ENCODE peak calls at places on chromosomes 5 and 9, in four cellular contexts. T is K562, F is GM12878, L is HepG2. N is an unnamed sample.

GRCh38 chr9:8576741-8577140 is 777.2 kb upstream of the DMAC1 start:
- DNase-seq in T (no peak), L (no peak), F (no peak), N (no peak)

GRCh38 chr5:22889714-22890113 is 36.6 kb upstream of the CDH12 start:
- DNase-seq in T (no peak), L (no peak), F (no peak), N (no peak)

GRCh38 chr5:153222956-153223355 is 267.5 kb upstream of the GRIA1 start:
- DNase-seq in T (no peak), F (no peak), L (no peak), N (no peak)

GRCh38 chr5:45796959-45797553 is 100.9 kb upstream of the HCN1 start:
- DNase-seq in F (no peak), L (no peak), T (peak; percentile 51), N (no peak)

GRCh38 chr5:140246378-140247122 is 56.4 kb downstream of the PFDN1 start:
- DNase-seq in L (no peak), T (no peak), F (no peak), N (no peak)

GRCh38 chr9:77808750-77809079 is 160.6 kb upstream of the GNA14 start:
- DNase-seq in L (peak; percentile 72), F (no peak), T (peak; percentile 16), N (no peak)

GRCh38 chr9:133707065-133707760 is 30.9 kb downstream of the SARDH start:
- DNase-seq in F (no peak), T (no peak), L (no peak), N (no peak)

GRCh38 chr9:97938081-97938644 is at the start of gene HEMGN:
- DNase-seq in T (peak; percentile 95), F (peak; percentile 28), L (no peak), N (no peak)

GRCh38 chr5:176918613-176919012 is 19.5 kb upstream of the HK3 start:
- DNase-seq in F (no peak), L (no peak), T (no peak), N (no peak)

GRCh38 chr5:134086943-134087305 is 27.6 kb upstream of the TCF7 start:
- DNase-seq in F (no peak), T (no peak), L (no peak), N (no peak)

GRCh38 chr9:77589046-77589795 is 58.9 kb downstream of the GNA14 start:
- DNase-seq in L (no peak), T (no peak), F (no peak), N (no peak)

GRCh38 chr9:78294290-78295176 is 2.4 kb upstream of the PSAT1 start:
- DNase-seq in L (no peak), T (no peak), F (no peak), N (no peak)

GRCh38 chr9:132647806-132648205 is 22.0 kb downstream of the DDX31 start:
- DNase-seq in T (no peak), F (no peak), L (no peak), N (no peak)

GRCh38 chr5:171692106-171692505 is 93.5 kb upstream of the SMIM23 start:
- DNase-seq in F (no peak), L (no peak), T (no peak), N (no peak)

GRCh38 chr9:97475079-97475478 is 26.4 kb upstream of the TMOD1 start:
- DNase-seq in T (no peak), L (no peak), F (no peak), N (no peak)

GRCh38 chr5:132495063-132495671 is 4.6 kb upstream of the IRF1 start:
- DNase-seq in F (no peak), L (no peak), T (no peak), N (no peak)

GRCh38 chr5:167961731-167962130 is 329.7 kb upstream of the WWC1 start:
- DNase-seq in F (no peak), L (no peak), T (no peak), N (no peak)

GRCh38 chr9:87701931-87702421 is 23.9 kb upstream of the CTSL start:
- DNase-seq in T (no peak), L (no peak), F (no peak), N (no peak)

GRCh38 chr5:10540036-10540544 is 23.8 kb upstream of the ANKRD33B start:
- DNase-seq in L (no peak), T (peak; percentile 31), F (no peak), N (no peak)

GRCh38 chr9:72383978-72384709 is 19.1 kb upstream of the ZFAND5 start:
- DNase-seq in F (no peak), T (no peak), L (no peak), N (no peak)

GRCh38 chr5:153456354-153456753 is 34.1 kb upstream of the GRIA1 start:
- DNase-seq in L (no peak), F (no peak), T (no peak), N (no peak)

GRCh38 chr5:75461679-75462078 is 49.8 kb downstream of the CERT1 start:
- DNase-seq in L (no peak), F (no peak), T (no peak), N (no peak)

GRCh38 chr9:109681301-109681700 is 98.7 kb upstream of the PALM2AKAP2 start:
- DNase-seq in T (no peak), F (no peak), L (no peak), N (no peak)

GRCh38 chr9:109683521-109683920 is 96.5 kb upstream of the PALM2AKAP2 start:
- DNase-seq in F (no peak), L (no peak), T (no peak), N (no peak)
- TF ChIP-seq FOXK2 in F (no peak), L (no peak), T (no peak), N (no peak)

GRCh38 chr9:37026936-37027581 is 7.0 kb downstream of the PAX5 start:
- DNase-seq in F (no peak), L (no peak), T (no peak), N (no peak)
- TF ChIP-seq FOXK2 in F (no peak), L (no peak), T (no peak), N (no peak)

GRCh38 chr5:148561712-148562365 is 92.5 kb downstream of the HTR4 start:
- DNase-seq in F (no peak), L (no peak), T (no peak), N (no peak)

GRCh38 chr5:148563021-148563420 is 91.3 kb downstream of the HTR4 start:
- DNase-seq in F (no peak), T (no peak), L (no peak), N (no peak)

GRCh38 chr5:148558892-148559291 is 95.4 kb downstream of the HTR4 start:
- DNase-seq in F (no peak), L (no peak), T (no peak), N (no peak)

GRCh38 chr5:148556835-148557234 is 97.5 kb downstream of the HTR4 start:
- DNase-seq in F (no peak), T (no peak), L (no peak), N (no peak)

DNA sequence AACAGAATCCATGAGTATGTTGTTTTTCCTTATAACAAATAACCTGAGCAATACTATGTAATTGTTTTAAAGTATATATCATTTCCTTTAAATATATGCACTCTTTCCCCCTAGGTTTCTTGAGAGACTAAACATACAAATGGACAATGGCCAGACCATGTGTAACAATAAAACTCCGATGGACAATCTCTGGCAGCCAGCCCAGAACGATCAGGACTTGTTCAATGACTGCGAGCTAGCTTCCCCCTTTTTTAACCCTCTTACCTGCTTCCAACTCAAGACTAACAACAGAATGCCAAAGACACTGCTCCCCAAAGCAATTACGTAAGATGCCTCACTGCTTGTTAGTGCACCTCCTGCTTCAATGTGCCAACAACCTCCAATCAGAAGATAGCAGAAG is 94.9 kb downstream of the HTR4 start:
- DNase-seq in F (no peak), L (no peak), T (peak; percentile 9), N (no peak)
- TF ChIP-seq FOXK2 in F (no peak), L (no peak), T (no peak), N (no peak)

DNA sequence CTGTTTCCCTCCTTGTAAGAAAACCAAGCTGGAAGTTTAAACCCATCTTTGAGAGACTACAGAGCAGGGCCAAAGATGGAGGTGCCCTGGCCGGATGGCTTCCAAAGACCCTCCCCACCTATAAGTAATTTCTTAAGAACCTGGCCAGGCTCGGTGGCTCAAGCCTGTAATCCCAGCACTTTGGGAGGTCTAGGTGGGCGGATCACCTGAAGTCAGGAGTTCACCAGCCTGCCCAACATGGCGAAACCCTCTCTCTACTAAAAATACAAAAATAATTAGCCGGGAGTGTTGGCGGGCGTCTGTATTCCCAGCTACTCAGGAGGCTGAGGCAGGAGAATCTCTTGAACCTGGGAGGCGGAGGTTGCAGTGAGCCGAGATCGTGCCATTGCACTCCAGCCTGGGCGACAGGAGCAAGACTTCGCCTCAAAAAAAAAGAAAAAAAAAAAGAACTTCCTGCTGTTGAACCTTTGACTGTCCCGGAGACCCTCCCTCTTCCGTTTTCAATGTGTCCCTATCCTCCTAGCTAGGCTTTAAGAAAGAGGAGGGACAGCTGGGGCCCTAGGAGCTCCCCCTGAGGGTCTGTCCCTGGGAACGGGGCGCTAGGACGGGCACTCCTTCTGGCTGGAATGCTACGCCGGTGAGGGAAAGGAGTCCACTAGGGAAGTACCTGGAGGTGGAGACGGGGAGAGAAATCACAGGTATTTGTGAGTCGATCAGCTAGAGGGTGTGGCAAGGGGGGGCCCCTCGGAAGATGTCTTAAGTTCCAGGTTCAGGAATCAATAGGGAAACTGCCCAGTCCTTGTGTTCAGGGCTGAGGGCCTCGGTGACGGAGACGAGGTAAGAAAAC is 4.8 kb downstream of the SIT1 start:
- DNase-seq in L (peak; percentile 32), F (no peak), T (no peak), N (peak; percentile 46)
- TF ChIP-seq FOXK2 in L (no peak), F (no peak), T (no peak), N (no peak)

GRCh38 chr9:130018260-130018659 is 24.7 kb downstream of the FNBP1 start:
- DNase-seq in L (no peak), T (no peak), F (no peak), N (no peak)
- TF ChIP-seq FOXK2 in L (no peak), T (no peak), F (no peak), N (no peak)

DNA sequence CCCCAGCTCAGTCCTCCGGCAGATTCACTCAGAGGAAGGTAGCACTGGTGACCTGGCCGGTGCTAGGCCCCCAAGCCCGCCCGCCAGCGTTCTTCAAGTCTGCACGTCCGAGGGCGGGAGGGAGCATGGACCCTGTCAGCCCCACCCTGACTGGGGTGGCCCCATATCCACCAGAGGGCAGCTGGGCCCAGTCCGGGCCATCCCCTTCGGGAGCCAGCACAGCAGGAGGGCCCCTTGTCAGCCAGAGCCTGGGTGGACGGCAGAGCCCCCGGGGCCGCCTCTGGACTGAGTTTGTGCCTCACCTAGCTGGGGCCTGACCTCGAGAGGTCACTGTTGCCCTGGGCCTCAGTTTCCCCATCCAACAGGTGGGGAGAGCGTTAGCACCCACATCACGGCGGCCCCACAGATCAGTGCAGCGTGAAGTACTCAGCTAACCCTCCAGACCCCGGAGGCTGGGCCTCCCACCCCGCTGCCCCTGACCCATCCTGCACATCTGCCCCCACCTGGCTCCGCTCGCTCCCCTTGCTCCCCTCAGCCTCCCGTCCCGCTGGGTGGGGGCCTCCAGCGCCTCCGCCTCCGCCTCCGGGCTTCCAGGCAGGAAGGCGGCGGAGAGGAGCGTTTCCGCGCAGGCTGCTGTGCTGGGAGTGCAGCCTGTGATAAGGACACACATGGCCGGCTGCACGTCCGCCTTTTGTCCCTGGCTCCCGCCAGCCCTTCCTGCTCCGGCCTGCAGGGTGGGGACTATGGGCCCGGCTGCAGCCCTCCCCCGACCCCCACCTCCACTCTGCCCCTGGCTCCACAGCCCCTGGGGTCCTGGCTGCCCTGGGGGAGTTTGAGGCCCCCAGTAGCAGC is 16.6 kb upstream of the EGFL7 start:
- DNase-seq in F (no peak), L (peak; percentile 24), T (peak; percentile 91), N (no peak)
- TF ChIP-seq FOXK2 in F (no peak), L (no peak), T (no peak), N (no peak)

GRCh38 chr9:127058645-127059021 is 63.8 kb downstream of the ANGPTL2 start:
- DNase-seq in L (no peak), T (no peak), F (no peak), N (no peak)
- TF ChIP-seq FOXK2 in L (no peak), T (no peak), F (no peak), N (no peak)

N was measured in HEK293T.